ENCODE peak calls at places on chromosomes 11 and 22, in four cellular contexts. One of them, this sample, is unnamed. For H3K4me1, the result is how much of the 10 kb centered on the place peaks cover.

GRCh38 chr11:102453921-102454320 is 1.4 kb upstream of the TMEM123 start:
- DNase-seq in A549: no peak
- DNase-seq in HCT116: no peak
- DNase-seq in SK-N-SH: no peak
- DNase-seq in this sample: no peak

GRCh38 chr11:46242961-46243795 is 34.3 kb upstream of the CREB3L1 start:
- DNase-seq in HCT116: peak
- DNase-seq in A549: peak
- DNase-seq in SK-N-SH: peak
- DNase-seq in this sample: peak

GRCh38 chr11:82701847-82702520 is 31.7 kb downstream of the FAM181B start:
- DNase-seq in HCT116: peak
- DNase-seq in A549: peak
- DNase-seq in SK-N-SH: peak
- DNase-seq in this sample: no peak

GRCh38 chr11:107564877-107565218 is 687 bp downstream of the ALKBH8 start:
- DNase-seq in A549: no peak
- DNase-seq in HCT116: no peak
- DNase-seq in SK-N-SH: no peak
- DNase-seq in this sample: no peak

GRCh38 chr11:12606597-12606996 is 67.6 kb upstream of the TEAD1 start:
- DNase-seq in HCT116: no peak
- DNase-seq in A549: no peak
- DNase-seq in SK-N-SH: no peak
- DNase-seq in this sample: no peak

GRCh38 chr11:64831411-64831891 is 13.0 kb downstream of the CDC42BPG start:
- DNase-seq in SK-N-SH: no peak
- DNase-seq in HCT116: no peak
- DNase-seq in A549: no peak
- DNase-seq in this sample: no peak

GRCh38 chr11:128898580-128899344 is 7.6 kb downstream of the KCNJ5 start:
- DNase-seq in A549: no peak
- DNase-seq in SK-N-SH: no peak
- DNase-seq in HCT116: no peak
- DNase-seq in this sample: no peak

GRCh38 chr22:21939392-21940319 is 13.0 kb downstream of the PPM1F start:
- DNase-seq in SK-N-SH: no peak
- DNase-seq in A549: no peak
- DNase-seq in HCT116: no peak
- DNase-seq in this sample: no peak

GRCh38 chr11:76793391-76793811 is 10.2 kb downstream of the TSKU start:
- DNase-seq in A549: peak
- DNase-seq in HCT116: no peak
- DNase-seq in SK-N-SH: peak
- DNase-seq in this sample: no peak

GRCh38 chr22:31509041-31509440 is 12.7 kb downstream of the SFI1 start:
- DNase-seq in SK-N-SH: no peak
- DNase-seq in HCT116: no peak
- DNase-seq in A549: no peak
- DNase-seq in this sample: no peak

GRCh38 chr11:18789942-18790341 is 1.7 kb downstream of the PTPN5 start:
- DNase-seq in HCT116: no peak
- DNase-seq in A549: no peak
- DNase-seq in SK-N-SH: no peak
- DNase-seq in this sample: no peak

GRCh38 chr22:24066260-24066659 is 55.2 kb downstream of the CABIN1 start:
- DNase-seq in SK-N-SH: no peak
- DNase-seq in A549: no peak
- DNase-seq in HCT116: no peak
- DNase-seq in this sample: no peak

GRCh38 chr11:109605006-109605405 is 183.0 kb downstream of the C11orf87 start:
- DNase-seq in SK-N-SH: no peak
- DNase-seq in HCT116: no peak
- DNase-seq in A549: no peak
- DNase-seq in this sample: no peak

GRCh38 chr11:116603783-116604323 is 168.9 kb downstream of the BUD13 start:
- DNase-seq in HCT116: no peak
- DNase-seq in SK-N-SH: no peak
- DNase-seq in A549: no peak
- DNase-seq in this sample: no peak

GRCh38 chr11:118953265-118953664 is 2.8 kb upstream of the UPK2 start:
- DNase-seq in A549: no peak
- DNase-seq in HCT116: no peak
- DNase-seq in SK-N-SH: peak
- DNase-seq in this sample: no peak

GRCh38 chr11:4187055-4187988 is 92.7 kb downstream of the RRM1 start:
- DNase-seq in HCT116: peak
- DNase-seq in A549: peak
- DNase-seq in SK-N-SH: peak
- DNase-seq in this sample: peak

GRCh38 chr11:78188809-78189724 is at the start of gene USP35:
- DNase-seq in A549: no peak
- DNase-seq in HCT116: no peak
- DNase-seq in SK-N-SH: no peak
- DNase-seq in this sample: no peak

GRCh38 chr22:37559901-37560681 is at the start of gene CDC42EP1:
- DNase-seq in HCT116: no peak
- DNase-seq in SK-N-SH: peak
- DNase-seq in A549: no peak
- DNase-seq in this sample: peak

GRCh38 chr11:102293873-102294601 is 23.2 kb upstream of the BIRC3 start:
- DNase-seq in SK-N-SH: no peak
- DNase-seq in A549: no peak
- DNase-seq in HCT116: peak
- DNase-seq in this sample: no peak

GRCh38 chr11:65303542-65303941 is 11.1 kb upstream of the CDC42EP2 start:
- DNase-seq in SK-N-SH: no peak
- DNase-seq in HCT116: no peak
- DNase-seq in A549: no peak
- DNase-seq in this sample: no peak

GRCh38 chr22:49502126-49502826 is 325.4 kb downstream of the BRD1 start:
- DNase-seq in HCT116: peak
- DNase-seq in SK-N-SH: no peak
- DNase-seq in A549: peak
- DNase-seq in this sample: no peak

GRCh38 chr22:37922177-37922576 is 16.1 kb downstream of the MICALL1 start:
- DNase-seq in HCT116: no peak
- DNase-seq in A549: no peak
- DNase-seq in SK-N-SH: peak
- DNase-seq in this sample: no peak

GRCh38 chr11:132234878-132235277 is 864.5 kb downstream of the NTM start:
- DNase-seq in SK-N-SH: no peak
- DNase-seq in A549: no peak
- DNase-seq in HCT116: no peak
- DNase-seq in this sample: no peak

GRCh38 chr11:69275178-69275577 is 18.8 kb upstream of the MYEOV start:
- DNase-seq in SK-N-SH: no peak
- DNase-seq in HCT116: no peak
- DNase-seq in A549: no peak
- DNase-seq in this sample: no peak

GRCh38 chr11:96307748-96308133 is 35.3 kb downstream of the MAML2 start:
- DNase-seq in A549: peak
- DNase-seq in HCT116: peak
- DNase-seq in SK-N-SH: no peak
- DNase-seq in this sample: no peak

GRCh38 chr11:96309643-96310017 is 33.4 kb downstream of the MAML2 start:
- DNase-seq in SK-N-SH: no peak
- DNase-seq in A549: no peak
- DNase-seq in HCT116: no peak
- DNase-seq in this sample: no peak

GRCh38 chr11:96309001-96309642 is 33.9 kb downstream of the MAML2 start:
- DNase-seq in A549: no peak
- DNase-seq in SK-N-SH: no peak
- DNase-seq in HCT116: no peak
- DNase-seq in this sample: no peak

GRCh38 chr11:96311120-96311568 is 31.9 kb downstream of the MAML2 start:
- DNase-seq in HCT116: no peak
- DNase-seq in SK-N-SH: no peak
- DNase-seq in A549: no peak
- DNase-seq in this sample: no peak

DNA sequence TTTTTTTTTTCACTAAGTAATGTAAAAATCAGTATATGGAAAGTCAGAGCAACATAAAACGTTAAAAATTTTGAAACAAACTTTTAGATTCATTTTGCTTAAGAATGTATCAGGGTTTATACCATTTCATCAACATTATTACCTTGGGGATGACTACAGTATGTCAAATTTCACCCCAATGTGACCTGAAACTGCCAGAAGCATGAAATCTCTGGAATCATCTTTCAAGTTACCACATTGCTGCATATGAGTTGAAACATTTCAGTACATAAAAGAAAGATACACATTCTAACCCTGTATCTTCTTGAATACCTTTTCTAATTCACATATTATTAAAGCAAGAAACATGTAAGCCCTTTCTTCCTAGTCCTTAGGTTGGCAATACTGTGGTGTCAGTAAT is 32.8 kb downstream of the MAML2 start:
- DNase-seq in SK-N-SH: no peak
- DNase-seq in HCT116: no peak
- DNase-seq in A549: no peak
- DNase-seq in this sample: no peak
- H3K4me1 ChIP-seq in SK-N-SH: half or more
- H3K4me1 ChIP-seq in HCT116: half or more
- H3K4me1 ChIP-seq in A549: half or more
- H3K4me1 ChIP-seq in this sample: under half

GRCh38 chr11:113110046-113110445 is 148.8 kb downstream of the NCAM1 start:
- DNase-seq in A549: no peak
- DNase-seq in SK-N-SH: no peak
- DNase-seq in HCT116: no peak
- DNase-seq in this sample: no peak

GRCh38 chr11:113106507-113106906 is 145.3 kb downstream of the NCAM1 start:
- DNase-seq in HCT116: no peak
- DNase-seq in A549: no peak
- DNase-seq in SK-N-SH: no peak
- DNase-seq in this sample: no peak

GRCh38 chr11:113105584-113105983 is 144.4 kb downstream of the NCAM1 start:
- DNase-seq in HCT116: no peak
- DNase-seq in A549: no peak
- DNase-seq in SK-N-SH: no peak
- DNase-seq in this sample: no peak

GRCh38 chr11:113103932-113104331 is 142.7 kb downstream of the NCAM1 start:
- DNase-seq in HCT116: no peak
- DNase-seq in A549: no peak
- DNase-seq in SK-N-SH: no peak
- DNase-seq in this sample: no peak

DNA sequence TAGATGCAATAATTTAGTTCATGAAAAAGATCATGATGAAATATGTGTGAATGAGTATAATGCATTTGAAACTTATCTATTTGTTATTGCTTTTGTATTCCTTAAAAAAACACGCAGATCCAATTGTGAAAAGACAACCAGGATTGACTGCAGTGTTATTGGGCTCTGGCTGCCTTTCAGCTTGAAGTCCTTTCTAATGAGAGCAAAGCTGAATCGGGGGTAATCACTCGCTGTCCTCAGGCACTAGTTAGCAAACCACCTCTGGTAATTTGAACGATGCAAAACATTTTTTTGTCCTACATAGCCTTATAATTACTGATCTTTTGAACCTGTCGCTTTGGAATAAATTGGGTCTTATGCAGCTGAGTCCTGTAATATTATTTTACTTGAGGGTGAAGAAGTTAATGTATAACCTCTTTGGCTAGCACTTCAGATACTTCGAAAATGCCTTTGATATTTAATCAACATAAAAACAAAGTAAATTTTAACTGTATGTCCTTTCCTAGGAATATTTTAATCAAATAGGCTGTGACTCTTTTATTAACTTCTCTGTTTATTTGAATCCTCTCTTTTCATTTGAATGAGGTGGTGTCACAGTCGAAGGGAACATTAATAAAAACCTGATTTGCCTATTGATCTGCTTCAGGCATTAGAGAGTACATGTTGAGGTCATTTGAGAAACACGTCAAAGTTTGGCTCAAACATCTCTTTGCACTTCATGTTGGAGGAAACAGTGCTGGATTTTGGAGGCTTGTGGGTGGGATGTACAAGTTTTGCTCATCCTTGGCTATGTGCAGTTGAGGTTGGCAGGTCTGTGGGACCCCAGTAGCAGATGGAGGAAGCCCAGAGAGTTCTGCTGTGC is 143.4 kb downstream of the NCAM1 start:
- DNase-seq in A549: no peak
- DNase-seq in HCT116: no peak
- DNase-seq in SK-N-SH: no peak
- DNase-seq in this sample: no peak
- TF ChIP-seq RAD21 in A549: no peak
- TF ChIP-seq RAD21 in HCT116: no peak
- TF ChIP-seq RAD21 in SK-N-SH: no peak
- TF ChIP-seq RAD21 in this sample: no peak

DNA sequence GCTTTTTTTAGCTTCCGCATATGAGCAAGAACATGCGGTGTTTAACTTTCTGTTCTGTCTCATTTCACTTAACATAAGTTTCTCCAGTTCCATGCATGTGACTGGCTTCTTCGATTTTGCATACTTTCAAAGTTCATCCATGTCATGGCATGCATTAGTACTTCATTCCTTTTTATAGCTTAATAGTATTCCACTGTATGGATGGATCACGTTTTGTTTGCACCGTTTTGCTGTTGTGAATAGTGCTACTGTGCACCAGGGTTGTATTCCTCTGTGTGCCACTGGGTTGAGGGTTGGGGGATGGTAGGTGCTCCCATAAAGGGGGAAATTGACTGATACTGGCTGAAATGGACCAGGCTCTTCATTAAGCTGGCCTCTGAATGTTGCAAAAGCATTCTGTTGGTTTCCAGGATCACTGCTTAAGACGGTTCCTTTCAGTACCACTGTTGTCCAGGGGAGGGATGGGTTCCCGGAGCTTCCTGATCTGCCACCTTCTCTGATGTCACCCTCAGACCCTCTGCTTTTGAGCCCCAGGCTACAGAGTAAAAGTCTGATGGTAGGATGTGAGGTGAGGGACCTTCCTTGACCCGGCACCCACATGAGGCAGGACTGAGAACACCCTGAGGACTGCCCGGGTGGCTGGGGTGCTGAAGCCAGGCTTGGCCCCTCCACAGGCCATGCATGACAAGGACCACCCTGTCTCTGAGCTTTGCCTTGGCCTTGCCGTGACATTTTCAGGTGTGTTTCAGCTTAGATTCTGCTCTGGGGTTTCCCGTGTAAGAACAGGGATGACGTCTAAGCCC is 24.4 kb downstream of the DGCR6L start:
- DNase-seq in A549: no peak
- DNase-seq in HCT116: no peak
- DNase-seq in SK-N-SH: no peak
- DNase-seq in this sample: no peak
- H3K4me1 ChIP-seq in A549: under half
- H3K4me1 ChIP-seq in HCT116: under half
- H3K4me1 ChIP-seq in SK-N-SH: under half
- H3K4me1 ChIP-seq in this sample: under half

GRCh38 chr11:32168924-32169323 is 78.0 kb downstream of the RCN1 start:
- DNase-seq in A549: no peak
- DNase-seq in HCT116: no peak
- DNase-seq in SK-N-SH: no peak
- DNase-seq in this sample: no peak

GRCh38 chr11:32161293-32161692 is 70.4 kb downstream of the RCN1 start:
- DNase-seq in HCT116: no peak
- DNase-seq in A549: no peak
- DNase-seq in SK-N-SH: no peak
- DNase-seq in this sample: no peak

GRCh38 chr11:32162906-32163305 is 72.0 kb downstream of the RCN1 start:
- DNase-seq in HCT116: no peak
- DNase-seq in A549: no peak
- DNase-seq in SK-N-SH: no peak
- DNase-seq in this sample: no peak

GRCh38 chr11:32164836-32165235 is 74.0 kb downstream of the RCN1 start:
- DNase-seq in A549: no peak
- DNase-seq in HCT116: no peak
- DNase-seq in SK-N-SH: no peak
- DNase-seq in this sample: no peak
- TF ChIP-seq RAD21 in A549: no peak
- TF ChIP-seq RAD21 in HCT116: no peak
- TF ChIP-seq RAD21 in SK-N-SH: no peak
- TF ChIP-seq RAD21 in this sample: no peak